ENCODE peak calls at places on chromosomes 16 and 17, in five cellular contexts. M, V, I, B and N are unnamed samples. For H3K27me3, the result is how much of the 10 kb centered on the place peaks cover.

GRCh38 chr17:57609125-57609877 is 135.8 kb downstream of the CCDC182 start:
- DNase-seq in M (no peak), V (no peak), I (no peak), B (no peak), N (no peak)

GRCh38 chr16:25626172-25626571 is 65.6 kb upstream of the HS3ST4 start:
- DNase-seq in M (no peak), V (no peak), I (no peak), B (no peak), N (no peak)

GRCh38 chr16:62036101-62036806 is at the start of gene CDH8:
- DNase-seq in M (peak), V (peak), I (no peak), B (no peak), N (no peak)

GRCh38 chr16:16934660-16935059 is 536.1 kb downstream of the XYLT1 start:
- DNase-seq in M (no peak), V (no peak), I (no peak), B (no peak), N (no peak)

GRCh38 chr16:75660726-75661302 is 13.2 kb downstream of the TERF2IP start:
- DNase-seq in M (no peak), V (no peak), I (no peak), B (no peak), N (no peak)

GRCh38 chr16:12311887-12312286 is 335.4 kb downstream of the SNX29 start:
- DNase-seq in M (no peak), V (no peak), I (no peak), B (no peak), N (no peak)

GRCh38 chr17:58415371-58416055 is 1.8 kb downstream of the RNF43 start:
- DNase-seq in M (no peak), V (peak), I (no peak), B (peak), N (no peak)

GRCh38 chr16:26645629-26646028 is 421.1 kb upstream of the C16orf82 start:
- DNase-seq in M (peak), V (no peak), I (no peak), B (no peak), N (no peak)

GRCh38 chr16:5062790-5063765 is 2.7 kb downstream of the C16orf89 start:
- DNase-seq in M (no peak), V (no peak), I (no peak), B (no peak), N (no peak)
- H3K27me3 ChIP-seq in M (under half), V (under half), I (under half), B (under half), N (under half)

GRCh38 chr17:65474658-65475057 is 86.8 kb downstream of the AXIN2 start:
- DNase-seq in M (no peak), V (no peak), I (no peak), B (no peak), N (no peak)
- H3K27me3 ChIP-seq in M (under half), V (under half), I (under half), B (under half), N (under half)

DNA sequence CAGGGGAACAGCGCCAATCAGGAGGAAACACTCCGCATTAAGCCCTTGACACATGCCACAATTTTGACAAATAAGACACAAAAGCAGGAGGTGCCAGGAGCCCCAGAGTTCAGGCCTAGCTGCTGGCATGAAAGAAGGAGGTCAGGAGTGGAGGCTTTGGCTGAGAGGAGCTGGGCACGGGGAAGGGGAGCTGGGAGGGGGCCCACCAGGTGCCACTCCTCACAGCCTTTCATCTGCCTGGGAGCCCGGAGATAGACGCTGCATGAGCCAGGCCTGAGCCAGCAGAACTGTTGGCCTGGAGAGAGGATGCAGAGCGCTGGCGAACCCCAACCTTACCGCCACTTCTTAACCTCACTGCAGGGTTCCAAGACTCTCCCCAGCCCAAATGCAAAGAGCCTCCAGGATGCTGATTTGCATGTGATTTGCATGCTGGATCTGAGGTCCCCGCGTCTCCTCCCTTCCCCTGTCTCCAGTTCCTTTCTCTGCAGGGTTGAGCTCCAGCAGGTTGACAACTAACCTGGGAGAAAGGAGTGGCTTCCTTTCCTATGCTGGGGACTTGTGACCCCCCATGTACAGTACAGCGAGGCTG is 139.9 kb upstream of the SDK2 start:
- DNase-seq in M (no peak), V (no peak), I (no peak), B (no peak), N (no peak)
- H3K27me3 ChIP-seq in M (under half), V (under half), I (under half), B (under half), N (under half)

GRCh38 chr16:70728145-70728544 is 42.3 kb upstream of the MTSS2 start:
- DNase-seq in M (no peak), V (no peak), I (no peak), B (no peak), N (no peak)

GRCh38 chr16:70726869-70727494 is 41.1 kb upstream of the MTSS2 start:
- DNase-seq in M (no peak), V (no peak), I (no peak), B (peak), N (peak)

GRCh38 chr16:70730944-70731343 is 45.1 kb upstream of the MTSS2 start:
- DNase-seq in M (no peak), V (no peak), I (no peak), B (peak), N (peak)

GRCh38 chr16:70729292-70729691 is 43.4 kb upstream of the MTSS2 start:
- DNase-seq in M (no peak), V (no peak), I (no peak), B (no peak), N (no peak)

GRCh38 chr16:70730016-70730415 is 44.2 kb upstream of the MTSS2 start:
- DNase-seq in M (no peak), V (no peak), I (no peak), B (no peak), N (no peak)
- H3K27me3 ChIP-seq in M (under half), V (under half), I (under half), B (under half), N (under half)

GRCh38 chr16:20683812-20684211 is 13.7 kb downstream of the ACSM1 start:
- DNase-seq in M (no peak), V (no peak), I (no peak), B (no peak), N (no peak)
- H3K27me3 ChIP-seq in M (under half), V (under half), I (under half), B (under half), N (under half)

GRCh38 chr16:2996298-2996697 is 16.1 kb upstream of the PKMYT1 start:
- DNase-seq in M (no peak), V (no peak), I (no peak), B (no peak), N (no peak)
- H3K27me3 ChIP-seq in M (under half), V (under half), I (under half), B (under half), N (under half)

GRCh38 chr17:51351090-51351489 is 90.7 kb downstream of the UTP18 start:
- DNase-seq in M (no peak), V (no peak), I (no peak), B (no peak), N (no peak)

GRCh38 chr17:51354908-51355307 is 94.6 kb downstream of the UTP18 start:
- DNase-seq in M (no peak), V (no peak), I (no peak), B (no peak), N (no peak)

GRCh38 chr17:51351890-51352289 is 91.5 kb downstream of the UTP18 start:
- DNase-seq in M (no peak), V (no peak), I (no peak), B (peak), N (peak)

GRCh38 chr17:51353296-51353695 is 93.0 kb downstream of the UTP18 start:
- DNase-seq in M (no peak), V (no peak), I (no peak), B (no peak), N (no peak)

GRCh38 chr17:51352798-51353197 is 92.5 kb downstream of the UTP18 start:
- DNase-seq in M (no peak), V (no peak), I (no peak), B (no peak), N (no peak)
- H3K27me3 ChIP-seq in M (under half), V (under half), I (under half), B (under half), N (under half)

DNA sequence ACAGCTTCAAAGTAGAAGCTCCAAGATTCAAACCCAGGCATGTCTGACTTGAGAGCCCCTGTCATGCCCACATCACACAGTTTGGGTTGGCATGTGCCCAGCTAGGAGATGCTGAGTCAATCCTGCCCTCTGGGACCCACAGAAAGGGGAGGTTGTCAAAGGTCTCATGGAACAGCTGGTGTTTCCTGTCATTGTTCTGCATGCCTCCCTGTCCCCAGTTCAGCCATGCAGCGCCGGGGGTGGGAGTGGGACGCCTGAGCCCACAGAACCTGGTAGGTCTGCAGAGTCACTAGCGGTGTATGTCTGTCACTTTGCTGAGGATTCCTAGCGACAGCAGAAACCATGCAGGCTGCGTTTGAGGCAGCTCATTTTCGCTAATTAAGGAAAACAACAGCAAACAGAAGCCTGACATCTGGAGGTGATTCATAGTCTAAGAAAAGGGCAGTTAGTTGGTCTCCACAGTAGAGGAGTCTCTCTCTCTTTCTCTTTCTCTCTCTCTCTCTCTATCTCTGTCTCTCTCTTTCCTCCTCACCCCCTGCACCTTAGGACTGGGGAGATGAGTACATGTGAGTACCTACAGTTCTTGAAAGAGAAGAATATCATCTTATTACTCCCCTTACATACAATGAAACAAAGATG is 19.7 kb upstream of the CCL1 start:
- DNase-seq in M (no peak), V (no peak), I (no peak), B (no peak), N (no peak)
- H3K27me3 ChIP-seq in M (under half), V (under half), I (under half), B (under half), N (under half)

GRCh38 chr16:1089439-1089821 is 6.6 kb downstream of the C1QTNF8 start:
- DNase-seq in M (no peak), V (no peak), I (no peak), B (peak), N (peak)
- H3K27me3 ChIP-seq in M (under half), V (half or more), I (under half), B (under half), N (under half)

DNA sequence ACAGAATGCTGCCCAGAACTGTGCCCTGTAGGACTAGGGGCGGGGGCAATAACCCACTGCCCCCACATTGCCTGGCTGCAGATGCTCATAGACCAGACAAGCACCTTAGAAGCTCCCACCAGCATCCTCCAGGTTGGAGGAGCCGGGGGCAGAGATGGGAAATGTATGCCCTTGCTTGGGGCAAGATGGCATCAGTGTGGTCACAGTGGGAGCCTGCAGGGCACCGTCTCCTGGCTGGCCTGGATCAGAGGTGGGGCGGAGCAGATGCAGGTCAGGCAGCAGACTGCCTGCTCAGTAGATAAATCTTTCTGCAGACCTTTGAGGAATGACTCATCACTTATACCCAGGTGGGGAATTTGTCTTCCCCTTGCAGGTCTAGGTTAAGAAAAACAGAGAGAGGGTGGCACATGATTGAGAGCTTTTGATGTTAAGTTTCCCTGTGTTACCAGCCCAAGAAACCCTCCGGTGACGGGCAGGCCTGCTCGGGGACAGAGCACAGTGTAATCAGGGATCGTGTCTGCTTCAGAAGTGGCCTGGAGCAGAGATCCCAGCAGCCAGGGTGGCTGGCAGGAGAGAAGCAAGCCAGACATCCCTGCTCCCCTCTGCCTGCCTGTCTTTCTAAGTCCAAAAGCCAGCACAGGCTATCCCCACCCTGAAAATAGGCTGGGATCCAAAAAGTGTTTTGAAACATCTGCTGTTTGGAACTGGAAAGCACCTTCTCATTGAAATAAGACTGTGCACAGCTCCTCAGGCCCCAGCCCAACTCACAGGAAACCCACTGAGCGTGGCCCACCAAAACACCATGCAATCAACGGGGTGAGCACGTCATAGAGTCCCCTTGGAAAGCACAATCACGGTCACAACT is 50.7 kb upstream of the RPL38 start:
- DNase-seq in M (no peak), V (no peak), I (no peak), B (no peak), N (no peak)
- H3K27me3 ChIP-seq in M (under half), V (under half), I (under half), B (under half), N (under half)